ENCODE peak calls at places on chromosome 21, in five cellular contexts. I is hepatocyte, R is uterus, F is psoas muscle, V is PC-3. T is an unnamed sample.

GRCh38 chr21:15122241-15122640 is 57.4 kb upstream of the NRIP1 start:
- DNase-seq in I (peak), R (no peak), F (peak), V (peak), T (no peak)

GRCh38 chr21:14773777-14774345 is 227.7 kb upstream of the SAMSN1 start:
- DNase-seq in I (peak), R (peak), F (peak), V (peak), T (peak)

GRCh38 chr21:29018540-29018939 is 609 bp downstream of the RWDD2B start:
- DNase-seq in I (no peak), R (no peak), F (no peak), V (peak), T (no peak)

GRCh38 chr21:45259206-45259795 is 28.4 kb downstream of the POFUT2 start:
- DNase-seq in I (no peak), R (no peak), F (no peak), V (no peak), T (no peak)

GRCh38 chr21:44876849-44877575 is 3.5 kb upstream of the PTTG1IP start:
- DNase-seq in I (no peak), R (no peak), F (no peak), V (no peak), T (no peak)

GRCh38 chr21:20570824-20571232 is 427.4 kb upstream of the NCAM2 start:
- DNase-seq in I (peak), R (no peak), F (no peak), V (peak), T (no peak)

GRCh38 chr21:29217818-29218252 is 80.9 kb upstream of the BACH1 start:
- DNase-seq in I (peak), R (no peak), F (no peak), V (peak), T (peak)

GRCh38 chr21:45554477-45555175 is 12.4 kb upstream of the SLC19A1 start:
- DNase-seq in I (peak), R (peak), F (peak), V (peak), T (no peak)

GRCh38 chr21:42818328-42818749 is 61.0 kb downstream of the WDR4 start:
- DNase-seq in I (peak), R (peak), F (peak), V (peak), T (no peak)

GRCh38 chr21:24897883-24898282 is 709.4 kb downstream of the MRPL39 start:
- DNase-seq in I (no peak), R (no peak), F (no peak), V (no peak), T (no peak)

GRCh38 chr21:36550761-36551160 is 70.8 kb upstream of the CLDN14 start:
- DNase-seq in I (no peak), R (no peak), F (no peak), V (no peak), T (no peak)

GRCh38 chr21:29240136-29240535 is 58.6 kb upstream of the BACH1 start:
- DNase-seq in I (no peak), R (no peak), F (no peak), V (no peak), T (no peak)

GRCh38 chr21:33976082-33976979 is 60.7 kb upstream of the ATP5PO start:
- DNase-seq in I (peak), R (peak), F (no peak), V (peak), T (peak)
- H3K27ac ChIP-seq in I (peak), R (peak), F (peak), V (peak), T (peak)

GRCh38 chr21:35021546-35021945 is 27.6 kb downstream of the RUNX1 start:
- DNase-seq in I (no peak), R (no peak), F (no peak), V (no peak), T (no peak)
- H3K27ac ChIP-seq in I (no peak), R (no peak), F (no peak), V (peak), T (no peak)

GRCh38 chr21:33245289-33245918 is 15.7 kb downstream of the IFNAR2 start:
- DNase-seq in I (peak), R (no peak), F (no peak), V (no peak), T (no peak)
- H3K27ac ChIP-seq in I (no peak), R (no peak), F (peak), V (no peak), T (no peak)

DNA sequence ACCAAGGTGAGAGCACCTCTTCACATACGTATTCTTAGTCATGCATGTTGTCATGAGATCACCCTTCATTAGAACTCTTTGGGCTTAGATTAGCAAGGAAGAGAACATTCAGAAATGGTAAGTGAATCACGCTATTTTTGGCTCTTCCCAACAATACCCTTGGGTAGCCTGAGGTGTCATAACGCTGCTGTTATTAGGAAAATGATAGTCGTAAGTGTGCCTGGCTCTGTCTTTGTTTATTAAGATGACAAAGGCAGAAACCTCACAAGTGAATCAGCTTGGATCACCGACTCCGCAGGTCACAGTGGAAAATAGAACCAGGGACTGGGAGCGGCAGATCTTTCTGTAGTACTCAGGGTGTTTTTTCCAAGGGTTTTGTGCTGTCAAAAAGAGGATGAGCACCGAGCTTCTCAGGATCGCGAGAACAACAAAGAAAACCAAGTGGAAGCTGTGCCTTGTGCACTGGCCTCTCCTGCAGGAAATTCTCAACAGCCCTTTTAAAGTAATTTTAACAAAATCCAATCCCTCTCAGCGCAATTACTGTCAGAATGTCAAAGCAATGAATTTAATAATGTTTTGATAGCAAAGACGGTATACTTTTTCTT is 55.2 kb downstream of the HUNK start:
- DNase-seq in I (no peak), R (no peak), F (no peak), V (no peak), T (no peak)
- H3K27ac ChIP-seq in I (no peak), R (no peak), F (no peak), V (no peak), T (no peak)